ENCODE peak calls at places on chromosome 5, in six cellular contexts. L is GM10248, Y is fibroblast of pulmonary artery, K is endothelial cell, S is left ventricle myocardium inferior, E is breast epithelium. H is an unnamed sample.

GRCh38 chr5:58207076-58207475 is 252.8 kb downstream of the PLK2 start:
- DNase-seq in Y (no peak), S (no peak), E (no peak), K (no peak), L (no peak), H (no peak)

GRCh38 chr5:83035373-83036170 is 41.6 kb downstream of the TMEM167A start:
- DNase-seq in L (no peak), E (no peak), K (no peak), S (peak; percentile 66), Y (no peak), H (no peak)

GRCh38 chr5:453725-454481 is 10.9 kb downstream of the EXOC3 start:
- DNase-seq in K (no peak), L (no peak), S (peak; percentile 11), E (no peak), Y (no peak), H (no peak)

GRCh38 chr5:134128648-134128995 is 14.1 kb downstream of the TCF7 start:
- DNase-seq in Y (no peak), S (no peak), E (no peak), K (no peak), L (no peak), H (no peak)

GRCh38 chr5:59360130-59360555 is 533.4 kb downstream of the PDE4D start:
- DNase-seq in L (no peak), K (no peak), E (no peak), S (no peak), Y (peak; percentile 71), H (no peak)

GRCh38 chr5:57094753-57095683 is 78.8 kb upstream of the GPBP1 start:
- DNase-seq in L (no peak), S (no peak), E (no peak), K (peak; percentile 14), Y (peak; percentile 4), H (no peak)

GRCh38 chr5:90133941-90134340 is 275.6 kb downstream of the CETN3 start:
- DNase-seq in K (no peak), L (no peak), S (no peak), Y (peak; percentile 6), E (no peak), H (no peak)

GRCh38 chr5:165616550-165617430 is 2111.4 kb downstream of the MAT2B start:
- DNase-seq in L (no peak), Y (no peak), K (no peak), S (no peak), E (no peak), H (no peak)

GRCh38 chr5:119315516-119315949 is 40.3 kb upstream of the TNFAIP8 start:
- DNase-seq in Y (peak; percentile 43), E (no peak), K (no peak), L (peak; percentile 73), S (no peak), H (peak; percentile 56)

GRCh38 chr5:123718238-123718637 is 206.3 kb downstream of the CSNK1G3 start:
- DNase-seq in L (no peak), S (no peak), Y (peak; percentile 59), K (no peak), E (no peak), H (no peak)

GRCh38 chr5:54720346-54720745 is 202.8 kb downstream of the SNX18 start:
- DNase-seq in S (no peak), L (no peak), Y (no peak), E (no peak), K (no peak), H (no peak)

GRCh38 chr5:43190755-43191603 is 1.0 kb upstream of the NIM1K start:
- DNase-seq in E (no peak), L (no peak), K (peak; percentile 12), Y (peak; percentile 57), S (no peak), H (no peak)

GRCh38 chr5:82244854-82245635 is 33.1 kb downstream of the RPS23 start:
- DNase-seq in E (no peak), L (no peak), Y (no peak), S (no peak), K (no peak), H (no peak)

GRCh38 chr5:72628771-72629313 is 121.6 kb upstream of the ZNF366 start:
- DNase-seq in L (no peak), S (no peak), E (no peak), K (no peak), Y (no peak), H (no peak)

GRCh38 chr5:135705941-135706340 is 127.2 kb upstream of the CXCL14 start:
- DNase-seq in Y (no peak), K (no peak), S (no peak), E (no peak), L (no peak), H (no peak)

GRCh38 chr5:31844615-31845345 is 205.8 kb downstream of the PDZD2 start:
- DNase-seq in K (no peak), E (no peak), S (no peak), L (no peak), Y (no peak), H (no peak)
- TF ChIP-seq CTCF in K (no peak), E (no peak), S (peak; percentile 31), L (no peak), Y (no peak), H (no peak)

GRCh38 chr5:180799194-180799593 is 3.4 kb downstream of the MGAT1 start:
- DNase-seq in L (no peak), Y (no peak), E (no peak), S (no peak), K (peak; percentile 51), H (no peak)
- TF ChIP-seq CTCF in L (no peak), Y (peak; percentile 20), E (no peak), S (peak; percentile 22), K (no peak), H (peak; percentile 46)

GRCh38 chr5:68460147-68460760 is 244.7 kb downstream of the PIK3R1 start:
- DNase-seq in L (peak; percentile 35), K (peak; percentile 51), S (no peak), Y (peak; percentile 82), E (no peak), H (peak; percentile 59)
- TF ChIP-seq CTCF in L (peak; percentile 65), K (peak; percentile 55), S (peak; percentile 83), Y (peak; percentile 83), E (peak; percentile 46), H (peak; percentile 75)

GRCh38 chr5:15601274-15601673 is 101.3 kb downstream of the FBXL7 start:
- DNase-seq in S (no peak), K (no peak), Y (no peak), E (no peak), L (no peak), H (no peak)

GRCh38 chr5:15594922-15595568 is 95.1 kb downstream of the FBXL7 start:
- DNase-seq in Y (no peak), L (no peak), S (no peak), K (no peak), E (no peak), H (no peak)

GRCh38 chr5:15600035-15600434 is 100.1 kb downstream of the FBXL7 start:
- DNase-seq in Y (no peak), K (no peak), S (no peak), L (no peak), E (no peak), H (no peak)

GRCh38 chr5:15596936-15597335 is 97.0 kb downstream of the FBXL7 start:
- DNase-seq in K (no peak), Y (no peak), S (no peak), E (no peak), L (no peak), H (no peak)

GRCh38 chr5:15598294-15598902 is 98.4 kb downstream of the FBXL7 start:
- DNase-seq in K (peak; percentile 28), S (no peak), Y (no peak), E (no peak), L (no peak), H (peak; percentile 35)
- TF ChIP-seq CTCF in K (peak; percentile 87), S (peak; percentile 65), Y (peak; percentile 65), E (no peak), L (peak; percentile 37), H (peak; percentile 63)

GRCh38 chr5:170348069-170348702 is 41.0 kb downstream of the KCNMB1 start:
- DNase-seq in K (no peak), S (no peak), Y (peak; percentile 32), L (no peak), E (no peak), H (no peak)
- TF ChIP-seq CTCF in K (no peak), S (peak; percentile 52), Y (peak; percentile 41), L (no peak), E (peak; percentile 23), H (no peak)

GRCh38 chr5:126492939-126493338 is 69.7 kb downstream of the GRAMD2B start:
- DNase-seq in K (no peak), E (no peak), L (no peak), Y (peak; percentile 44), S (no peak), H (no peak)
- TF ChIP-seq CTCF in K (no peak), E (no peak), L (peak; percentile 56), Y (peak; percentile 47), S (peak; percentile 54), H (peak; percentile 31)

DNA sequence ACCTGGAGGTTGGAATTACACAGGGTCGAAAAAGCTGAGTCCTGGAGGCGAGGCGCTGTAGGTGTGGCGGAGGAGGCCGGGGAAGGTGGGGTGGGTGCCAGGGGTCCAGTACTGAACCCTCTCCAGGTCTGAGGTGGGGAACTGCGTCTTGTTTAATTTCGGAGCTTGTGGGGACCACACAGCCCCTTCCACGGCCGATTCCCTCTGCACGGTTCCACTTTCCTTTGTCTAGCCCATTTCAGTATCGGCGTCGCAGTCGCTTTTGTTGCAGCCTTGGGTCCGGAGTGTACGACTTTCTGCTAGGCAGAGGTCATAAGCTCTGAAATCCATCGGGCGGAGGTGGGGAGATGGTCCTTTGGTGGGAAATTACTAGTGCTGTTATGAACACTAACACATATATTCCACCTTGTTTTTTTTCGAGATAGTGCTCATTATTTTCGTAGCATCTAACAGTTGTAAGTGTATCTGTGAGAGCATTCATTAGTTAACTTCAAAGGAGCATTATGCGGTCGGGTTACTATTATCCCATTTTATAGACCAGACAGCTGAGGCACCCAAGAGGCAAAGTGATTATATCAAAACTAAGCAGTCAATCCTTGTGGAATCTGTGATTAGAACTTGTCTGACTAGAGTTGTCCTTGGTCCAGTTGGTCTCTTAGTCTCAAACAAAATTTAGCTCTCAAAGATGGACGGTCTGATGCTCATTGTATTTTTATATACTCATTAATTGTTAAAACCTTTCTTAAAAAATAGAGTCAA is 737 bp downstream of the RNF180 start:
- DNase-seq in S (no peak), K (peak; percentile 21), Y (peak; percentile 7), L (no peak), E (no peak), H (no peak)
- TF ChIP-seq CTCF in S (no peak), K (no peak), Y (no peak), L (no peak), E (no peak), H (no peak)

GRCh38 chr5:32312682-32313523 is at the start of gene MTMR12:
- DNase-seq in L (peak; percentile 100), S (peak; percentile 100), E (peak; percentile 99), Y (peak; percentile 99), K (peak; percentile 99), H (peak; percentile 99)
- TF ChIP-seq CTCF in L (no peak), S (no peak), E (no peak), Y (no peak), K (no peak), H (no peak)

GRCh38 chr5:180874804-180875582 is 13.9 kb upstream of the ZFP62 start:
- DNase-seq in L (no peak), K (no peak), S (no peak), Y (no peak), E (no peak), H (no peak)
- TF ChIP-seq CTCF in L (no peak), K (no peak), S (no peak), Y (no peak), E (no peak), H (no peak)